ENCODE peak calls at places on chromosomes 6 and 20, in four cellular contexts. One of them, this sample, is unnamed.

GRCh38 chr20:38270869-38271608 is 10.5 kb upstream of the KIAA1755 start:
- DNase-seq in HepG2: no peak
- DNase-seq in HCT116: peak; percentile 26
- DNase-seq in K562: no peak
- DNase-seq in this sample: no peak

GRCh38 chr20:32440069-32440757 is 82.1 kb downstream of the ASXL1 start:
- DNase-seq in K562: no peak
- DNase-seq in HepG2: no peak
- DNase-seq in HCT116: no peak
- DNase-seq in this sample: no peak

GRCh38 chr6:147220345-147220744 is 16.1 kb downstream of the STXBP5 start:
- DNase-seq in HepG2: no peak
- DNase-seq in HCT116: no peak
- DNase-seq in K562: no peak
- DNase-seq in this sample: no peak

GRCh38 chr20:51500311-51500710 is 42.2 kb downstream of the NFATC2 start:
- DNase-seq in HCT116: no peak
- DNase-seq in HepG2: no peak
- DNase-seq in K562: peak; percentile 33
- DNase-seq in this sample: no peak

GRCh38 chr6:154786144-154786868 is 53.1 kb downstream of the SCAF8 start:
- DNase-seq in K562: no peak
- DNase-seq in HepG2: no peak
- DNase-seq in HCT116: no peak
- DNase-seq in this sample: no peak

GRCh38 chr6:19934996-19935591 is 97.9 kb downstream of the ID4 start:
- DNase-seq in K562: no peak
- DNase-seq in HepG2: no peak
- DNase-seq in HCT116: no peak
- DNase-seq in this sample: no peak

GRCh38 chr20:7346562-7346961 is 579.1 kb downstream of the BMP2 start:
- DNase-seq in HepG2: no peak
- DNase-seq in HCT116: no peak
- DNase-seq in K562: no peak
- DNase-seq in this sample: no peak

GRCh38 chr20:9503530-9504251 is 10.7 kb upstream of the LAMP5 start:
- DNase-seq in HepG2: no peak
- DNase-seq in K562: peak; percentile 4
- DNase-seq in HCT116: no peak
- DNase-seq in this sample: no peak

GRCh38 chr20:36346256-36346655 is 40.1 kb downstream of the DLGAP4 start:
- DNase-seq in HCT116: no peak
- DNase-seq in K562: no peak
- DNase-seq in HepG2: no peak
- DNase-seq in this sample: no peak

GRCh38 chr6:33994198-33995045 is 151.5 kb downstream of the GRM4 start:
- DNase-seq in HepG2: no peak
- DNase-seq in HCT116: no peak
- DNase-seq in K562: no peak
- DNase-seq in this sample: peak; percentile 7

GRCh38 chr20:58538752-58539151 is 23.6 kb upstream of the APCDD1L start:
- DNase-seq in HepG2: no peak
- DNase-seq in HCT116: no peak
- DNase-seq in K562: no peak
- DNase-seq in this sample: no peak

GRCh38 chr6:26220353-26220970 is 133.2 kb downstream of the HFE start:
- DNase-seq in HCT116: no peak
- DNase-seq in HepG2: no peak
- DNase-seq in K562: no peak
- DNase-seq in this sample: no peak

DNA sequence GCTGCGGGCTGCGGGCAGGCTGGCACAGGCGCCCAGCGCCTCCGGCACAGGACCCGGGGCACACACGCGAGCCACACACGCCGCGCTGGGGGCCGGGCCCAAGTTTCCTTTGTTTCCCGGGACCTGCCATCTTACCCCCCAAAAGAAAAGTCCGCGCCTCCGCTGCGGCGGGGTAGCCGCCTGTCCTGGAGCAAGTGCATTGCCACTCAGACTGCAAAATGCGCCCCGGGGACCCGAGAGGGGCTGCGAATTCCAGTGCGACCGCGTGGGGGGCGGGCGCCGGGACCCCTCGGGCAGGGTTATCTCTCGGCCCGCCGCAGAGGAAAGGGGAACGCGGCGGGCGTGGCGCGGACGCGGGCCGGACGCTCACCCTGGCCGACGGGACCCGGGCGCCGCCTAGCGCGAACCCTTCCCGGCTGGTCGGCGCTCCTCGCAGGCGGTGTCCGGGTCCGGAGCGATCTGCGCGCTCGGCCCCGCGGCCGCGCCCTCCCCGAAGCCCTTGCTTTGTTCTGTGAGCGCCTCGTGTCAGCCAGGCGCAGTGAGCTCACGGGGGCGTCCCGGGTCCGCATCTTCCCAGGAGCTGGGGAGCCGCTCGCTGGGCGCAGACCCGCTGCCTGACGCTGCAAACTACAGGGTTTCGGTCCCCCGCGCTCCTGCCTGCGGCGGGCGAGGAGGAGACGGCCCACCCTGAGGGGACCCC is 620 bp upstream of the CD24 start:
- DNase-seq in HCT116: no peak
- DNase-seq in HepG2: no peak
- DNase-seq in K562: peak; percentile 70
- DNase-seq in this sample: peak; percentile 76
- TF ChIP-seq ELF1 in HCT116: no peak
- TF ChIP-seq ELF1 in HepG2: no peak
- TF ChIP-seq ELF1 in K562: no peak
- TF ChIP-seq ELF1 in this sample: no peak

DNA sequence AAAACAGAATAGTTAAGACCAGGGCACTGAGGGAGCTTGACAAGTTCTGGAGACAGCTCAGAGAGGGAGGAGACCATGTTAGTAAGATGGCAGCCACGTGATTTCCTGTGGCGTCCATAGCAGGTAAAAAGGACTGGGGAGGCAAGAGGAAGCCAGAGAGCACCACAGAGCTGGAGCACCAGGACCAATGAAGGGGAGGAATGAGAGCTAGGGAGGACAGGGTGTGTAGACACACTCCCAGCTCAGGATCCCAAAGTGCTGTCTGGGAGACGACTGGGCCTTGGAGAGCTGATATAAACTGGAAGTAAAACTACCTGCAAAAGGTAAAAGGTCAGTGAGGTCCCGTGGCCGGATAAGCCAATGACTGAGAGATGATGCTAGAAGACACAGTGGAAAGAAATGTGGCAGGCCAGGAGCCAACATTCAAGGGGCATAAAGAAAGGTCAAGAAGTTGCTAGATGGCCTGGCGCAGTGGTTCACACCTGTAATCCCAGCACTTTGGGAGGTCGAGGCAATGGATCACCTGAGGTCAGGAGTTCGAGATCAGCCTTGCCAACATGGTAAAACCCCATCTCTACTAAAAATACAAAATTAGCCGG is 39.0 kb downstream of the SLC23A2 start:
- DNase-seq in HCT116: no peak
- DNase-seq in HepG2: no peak
- DNase-seq in K562: peak; percentile 24
- DNase-seq in this sample: no peak
- TF ChIP-seq ELF1 in HCT116: no peak
- TF ChIP-seq ELF1 in HepG2: no peak
- TF ChIP-seq ELF1 in K562: no peak
- TF ChIP-seq ELF1 in this sample: no peak

GRCh38 chr6:109897561-109898080 is 80.5 kb upstream of the GPR6 start:
- DNase-seq in HepG2: no peak
- DNase-seq in HCT116: no peak
- DNase-seq in K562: no peak
- DNase-seq in this sample: no peak
- TF ChIP-seq ELF1 in HepG2: no peak
- TF ChIP-seq ELF1 in HCT116: no peak
- TF ChIP-seq ELF1 in K562: no peak
- TF ChIP-seq ELF1 in this sample: no peak

GRCh38 chr20:17849901-17850673 is 118.5 kb downstream of the SNX5 start:
- DNase-seq in HepG2: peak; percentile 62
- DNase-seq in HCT116: peak; percentile 90
- DNase-seq in K562: no peak
- DNase-seq in this sample: no peak
- TF ChIP-seq ELF1 in HepG2: no peak
- TF ChIP-seq ELF1 in HCT116: no peak
- TF ChIP-seq ELF1 in K562: no peak
- TF ChIP-seq ELF1 in this sample: no peak

GRCh38 chr6:157790548-157791160 is 32.4 kb upstream of the SNX9 start:
- DNase-seq in K562: peak; percentile 66
- DNase-seq in HepG2: no peak
- DNase-seq in HCT116: no peak
- DNase-seq in this sample: no peak

GRCh38 chr6:157788180-157788579 is 34.9 kb upstream of the SNX9 start:
- DNase-seq in HepG2: no peak
- DNase-seq in K562: no peak
- DNase-seq in HCT116: no peak
- DNase-seq in this sample: no peak

GRCh38 chr6:157791461-157791860 is 31.6 kb upstream of the SNX9 start:
- DNase-seq in HepG2: no peak
- DNase-seq in K562: no peak
- DNase-seq in HCT116: no peak
- DNase-seq in this sample: no peak

GRCh38 chr6:157789297-157789696 is 33.7 kb upstream of the SNX9 start:
- DNase-seq in HCT116: no peak
- DNase-seq in HepG2: no peak
- DNase-seq in K562: no peak
- DNase-seq in this sample: no peak

GRCh38 chr6:157789861-157790260 is 33.2 kb upstream of the SNX9 start:
- DNase-seq in HCT116: peak; percentile 59
- DNase-seq in K562: peak; percentile 56
- DNase-seq in HepG2: peak; percentile 22
- DNase-seq in this sample: no peak
- TF ChIP-seq ELF1 in HCT116: peak; percentile 61
- TF ChIP-seq ELF1 in K562: no peak
- TF ChIP-seq ELF1 in HepG2: peak; percentile 56
- TF ChIP-seq ELF1 in this sample: no peak

GRCh38 chr20:59939879-59940128 is 301 bp downstream of the PPP1R3D start:
- DNase-seq in K562: no peak
- DNase-seq in HCT116: no peak
- DNase-seq in HepG2: no peak
- DNase-seq in this sample: peak; percentile 67

GRCh38 chr20:59938696-59939051 is 1.4 kb downstream of the PPP1R3D start:
- DNase-seq in K562: no peak
- DNase-seq in HCT116: no peak
- DNase-seq in HepG2: no peak
- DNase-seq in this sample: no peak

GRCh38 chr20:59940956-59941294 is 736 bp downstream of the FAM217B start:
- DNase-seq in HCT116: no peak
- DNase-seq in HepG2: no peak
- DNase-seq in K562: no peak
- DNase-seq in this sample: no peak

GRCh38 chr20:59939052-59939878 is 840 bp downstream of the PPP1R3D start:
- DNase-seq in K562: peak; percentile 5
- DNase-seq in HCT116: no peak
- DNase-seq in HepG2: no peak
- DNase-seq in this sample: no peak

DNA sequence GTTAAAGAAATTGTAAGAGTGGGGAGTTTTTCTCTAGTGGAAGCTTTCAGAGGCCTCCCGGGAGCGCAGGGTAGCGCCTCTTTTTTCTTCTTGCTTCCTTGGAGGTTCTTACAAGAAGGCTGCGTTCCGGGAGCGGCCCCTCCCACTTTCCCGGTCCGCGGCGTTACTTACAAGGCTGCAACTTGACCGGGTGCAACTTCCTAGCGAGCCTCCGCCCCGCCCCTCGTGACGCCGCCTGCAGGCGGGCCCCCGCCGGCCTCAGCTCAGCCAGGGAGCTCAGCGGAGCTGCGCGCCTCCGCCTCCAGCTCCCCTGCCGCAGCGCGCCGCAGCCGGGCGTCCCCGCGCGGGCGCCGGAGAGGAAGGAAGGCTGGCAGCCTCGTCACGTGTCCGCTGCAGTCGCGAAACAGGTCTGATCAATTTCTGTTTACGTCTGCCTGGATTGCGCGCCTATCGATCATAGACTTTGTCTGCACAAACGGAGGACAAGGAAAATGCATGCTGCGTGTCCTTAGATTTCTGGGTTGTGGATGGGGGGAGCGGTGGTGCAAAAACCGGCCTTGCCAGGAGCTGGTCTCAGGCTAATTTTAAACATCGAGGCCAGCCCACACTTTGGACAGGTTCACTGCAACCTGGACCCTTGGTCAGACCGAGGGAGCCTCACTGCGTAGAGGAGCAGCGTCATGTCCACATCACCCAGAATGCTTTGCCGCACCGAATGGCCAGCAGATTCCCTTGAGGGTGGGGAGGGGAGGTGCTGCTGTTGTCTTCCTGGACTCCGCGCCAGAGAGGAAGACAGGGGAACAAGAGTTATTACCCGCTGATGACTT is at the start of the genes FAM217B and PPP1R3D:
- DNase-seq in K562: peak; percentile 96
- DNase-seq in HepG2: peak; percentile 93
- DNase-seq in HCT116: peak; percentile 81
- DNase-seq in this sample: peak; percentile 96
- TF ChIP-seq ELF1 in K562: peak; percentile 66
- TF ChIP-seq ELF1 in HepG2: peak; percentile 78
- TF ChIP-seq ELF1 in HCT116: no peak
- TF ChIP-seq ELF1 in this sample: peak; percentile 60